ENCODE peak calls at places on chromosomes 3 and 15, in seven cellular contexts. G is stomach, U is GM12891, R is Panc1, O is prostate gland, X is GM12892, I is GM23338. D is an unnamed sample.
A peak's percentile ranks its signal among the peaks of the same experiment; 100 is the strongest.

GRCh38 chr3:21484323-21485154 is 266.5 kb downstream of the ZNF385D start:
- DNase-seq in I (peak; percentile 86), G (peak; percentile 65), O (peak; percentile 8), X (no peak), U (peak; percentile 0), R (peak; percentile 24), D (peak; percentile 8)

GRCh38 chr3:141410408-141410807 is 42.1 kb downstream of the ZBTB38 start:
- DNase-seq in R (no peak), U (no peak), I (no peak), O (no peak), X (no peak), G (no peak), D (peak; percentile 46)

GRCh38 chr15:65323071-65323511 is 18.6 kb downstream of the RNU5B-1 start:
- DNase-seq in U (no peak), G (no peak), X (no peak), O (no peak), R (no peak), I (no peak), D (peak; percentile 41)

GRCh38 chr3:39184968-39185285 is 7.5 kb downstream of the XIRP1 start:
- DNase-seq in U (no peak), G (no peak), O (no peak), X (no peak), R (no peak), I (no peak), D (no peak)

GRCh38 chr15:69723404-69724097 is 270.9 kb downstream of the RPLP1 start:
- DNase-seq in U (no peak), G (no peak), I (peak; percentile 55), X (no peak), O (peak; percentile 55), R (no peak), D (no peak)

GRCh38 chr3:61182648-61183047 is 68.6 kb downstream of the FHIT start:
- DNase-seq in R (no peak), G (no peak), I (no peak), U (no peak), O (no peak), X (no peak), D (no peak)

GRCh38 chr3:78497025-78497424 is 1270.8 kb downstream of the ROBO1 start:
- DNase-seq in I (no peak), O (no peak), R (no peak), X (no peak), U (no peak), G (no peak), D (no peak)

GRCh38 chr15:59360896-59361295 is 11.8 kb downstream of the MYO1E start:
- DNase-seq in R (no peak), U (no peak), X (no peak), G (no peak), O (no peak), I (no peak), D (no peak)

GRCh38 chr3:195566797-195567196 is 16.9 kb downstream of the APOD start:
- DNase-seq in I (no peak), U (no peak), X (no peak), O (no peak), R (no peak), G (no peak), D (no peak)

GRCh38 chr15:92151741-92152140 is 241.9 kb upstream of the ST8SIA2 start:
- DNase-seq in X (no peak), O (no peak), G (no peak), R (no peak), U (no peak), I (no peak), D (no peak)

GRCh38 chr15:78873796-78874761 is 1.4 kb downstream of the MORF4L1 start:
- DNase-seq in O (no peak), U (no peak), R (no peak), X (no peak), I (peak; percentile 47), G (no peak), D (peak; percentile 24)

GRCh38 chr3:11350374-11350773 is 78.2 kb downstream of the ATG7 start:
- DNase-seq in X (no peak), U (no peak), G (no peak), R (no peak), I (no peak), O (no peak), D (no peak)

GRCh38 chr3:127151992-127152391 is 40.9 kb upstream of the PRR23E start:
- DNase-seq in I (no peak), U (no peak), R (no peak), X (no peak), G (peak; percentile 4), O (no peak), D (no peak)

GRCh38 chr3:164416491-164417222 is 661.6 kb downstream of the SI start:
- DNase-seq in I (peak; percentile 4), X (no peak), G (no peak), O (no peak), U (no peak), R (no peak), D (no peak)

GRCh38 chr3:149657796-149658443 is at the start of gene WWTR1:
- DNase-seq in U (peak; percentile 55), G (peak; percentile 88), X (peak; percentile 62), R (peak; percentile 91), I (peak; percentile 99), O (peak; percentile 98), D (peak; percentile 84)

GRCh38 chr15:84929795-84930371 is 45.4 kb downstream of the SLC28A1 start:
- DNase-seq in R (no peak), O (peak; percentile 15), G (peak; percentile 86), I (no peak), U (no peak), X (no peak), D (peak; percentile 85)

GRCh38 chr3:191376742-191377141 is 46.4 kb upstream of the UTS2B start:
- DNase-seq in G (no peak), U (no peak), O (no peak), I (no peak), X (no peak), R (peak; percentile 27), D (no peak)

GRCh38 chr15:75532413-75533250 is 46.5 kb downstream of the PTPN9 start:
- DNase-seq in X (no peak), O (peak; percentile 21), U (no peak), I (peak; percentile 83), R (peak; percentile 69), G (peak; percentile 63), D (peak; percentile 56)
- TF ChIP-seq POLR2AphosphoS5 in X (no peak), O (peak; percentile 81), U (no peak), I (no peak), R (peak; percentile 27), G (peak; percentile 75), D (peak; percentile 57)

GRCh38 chr3:57923101-57923500 is 85.1 kb upstream of the FLNB start:
- DNase-seq in X (no peak), O (no peak), R (no peak), I (no peak), G (no peak), U (no peak), D (no peak)

GRCh38 chr3:57917611-57918010 is 90.6 kb upstream of the FLNB start:
- DNase-seq in U (no peak), G (no peak), X (no peak), O (peak; percentile 20), I (no peak), R (no peak), D (no peak)

GRCh38 chr3:57919987-57920386 is 88.2 kb upstream of the FLNB start:
- DNase-seq in R (no peak), U (no peak), O (peak; percentile 79), X (no peak), I (no peak), G (no peak), D (no peak)

GRCh38 chr3:57918123-57918837 is 89.9 kb upstream of the FLNB start:
- DNase-seq in G (no peak), O (no peak), R (no peak), X (no peak), U (no peak), I (no peak), D (no peak)
- TF ChIP-seq POLR2AphosphoS5 in G (no peak), O (peak; percentile 47), R (no peak), X (no peak), U (no peak), I (no peak), D (peak; percentile 10)

GRCh38 chr3:33639889-33640288 is 78.2 kb downstream of the CLASP2 start:
- DNase-seq in I (no peak), U (no peak), R (no peak), X (no peak), G (no peak), O (no peak), D (no peak)

GRCh38 chr3:33634262-33634661 is 83.8 kb downstream of the CLASP2 start:
- DNase-seq in I (no peak), X (no peak), R (no peak), U (no peak), O (no peak), G (no peak), D (no peak)

GRCh38 chr3:33636125-33636855 is 81.8 kb downstream of the CLASP2 start:
- DNase-seq in G (no peak), I (peak; percentile 86), O (peak; percentile 6), U (no peak), X (no peak), R (no peak), D (no peak)

GRCh38 chr3:33642806-33643205 is 75.2 kb downstream of the CLASP2 start:
- DNase-seq in G (no peak), O (no peak), I (no peak), U (no peak), R (no peak), X (no peak), D (no peak)

DNA sequence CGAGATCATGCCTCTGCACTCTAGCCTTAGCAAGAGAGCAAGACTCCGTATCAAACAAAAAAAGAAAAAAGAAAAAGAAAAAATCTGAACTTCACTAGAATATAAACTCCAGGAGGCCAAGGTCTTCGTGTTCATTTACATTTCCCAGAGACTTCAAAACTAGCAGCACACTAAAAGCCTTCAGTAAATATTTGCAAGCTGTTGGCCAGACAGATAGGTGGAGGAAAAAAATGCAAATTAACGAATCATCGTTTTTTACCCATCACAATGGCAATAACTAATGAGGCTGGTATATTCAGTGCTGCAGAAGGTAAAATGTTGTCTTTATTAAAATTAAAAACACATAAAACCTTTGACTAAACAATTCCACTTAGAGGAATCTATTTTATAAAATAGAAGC is 80.6 kb downstream of the CLASP2 start:
- DNase-seq in U (no peak), R (no peak), I (no peak), G (no peak), O (no peak), X (no peak), D (no peak)
- TF ChIP-seq POLR2AphosphoS5 in U (no peak), R (no peak), I (no peak), G (no peak), O (no peak), X (no peak), D (no peak)

GRCh38 chr3:101009386-101009785 is 16.2 kb upstream of the ABI3BP start:
- DNase-seq in R (no peak), U (no peak), I (no peak), G (no peak), X (no peak), O (no peak), D (no peak)

GRCh38 chr3:101017048-101017447 is 23.8 kb upstream of the ABI3BP start:
- DNase-seq in R (no peak), I (no peak), U (no peak), O (no peak), X (no peak), G (no peak), D (no peak)

GRCh38 chr3:101010316-101010715 is 17.1 kb upstream of the ABI3BP start:
- DNase-seq in U (no peak), I (no peak), R (no peak), G (no peak), X (no peak), O (no peak), D (no peak)

DNA sequence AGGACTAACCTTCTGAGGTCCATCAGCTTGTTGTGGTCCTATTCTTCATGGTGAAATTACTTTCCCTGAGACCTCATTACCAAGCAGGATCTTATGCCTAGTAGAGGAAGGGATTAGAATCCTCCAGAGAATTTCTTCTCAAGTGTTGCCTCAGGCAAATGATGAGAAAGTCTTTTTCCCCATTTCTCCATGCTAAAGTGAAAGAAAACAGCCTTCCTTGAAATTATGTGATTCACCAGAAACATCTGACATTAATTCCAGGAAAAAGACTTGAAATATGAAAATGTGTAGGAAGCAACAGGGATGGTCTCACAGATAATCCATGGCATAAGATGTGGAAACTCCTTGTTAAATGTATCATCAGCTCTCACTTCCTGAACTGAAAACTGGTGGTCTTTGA is 17.9 kb upstream of the ABI3BP start:
- DNase-seq in R (no peak), O (no peak), U (no peak), X (no peak), I (no peak), G (no peak), D (no peak)
- TF ChIP-seq POLR2AphosphoS5 in R (no peak), O (no peak), U (no peak), X (no peak), I (no peak), G (no peak), D (no peak)